ENCODE peak calls at places on chromosomes 3 and 15, in five cellular contexts. W is upper lobe of right lung; G is body of pancreas; P is activated T-helper 1 cell treated with Interleukin-2 at 50 U/mL for 16 hours; L is stimulated activated CD4-positive, alpha-beta T cell treated with anti-CD3 and anti-CD28 coated beads, Interleukin-4, amount 100 ng/mL, for 24 hours. Q is an unnamed sample.

GRCh38 chr3:127001486-127002194 is 18.7 kb downstream of the PLXNA1 start:
- DNase-seq in G (no peak), W (no peak), P (no peak), L (no peak), Q (no peak)

GRCh38 chr3:116702370-116702769 is 7.2 kb upstream of the TUSC7 start:
- DNase-seq in P (no peak), G (no peak), W (no peak), L (no peak), Q (no peak)

GRCh38 chr3:108342829-108343478 is 46.6 kb downstream of the HHLA2 start:
- DNase-seq in G (peak; percentile 16), L (no peak), W (no peak), P (no peak), Q (no peak)

GRCh38 chr15:60000113-60000823 is 3.8 kb upstream of the FOXB1 start:
- DNase-seq in P (no peak), G (no peak), L (no peak), W (no peak), Q (no peak)

GRCh38 chr3:175805825-175806224 is 946.7 kb downstream of the NAALADL2 start:
- DNase-seq in G (no peak), P (no peak), W (no peak), L (no peak), Q (no peak)

GRCh38 chr3:57274845-57275244 is 17.6 kb downstream of the ASB14 start:
- DNase-seq in P (no peak), L (no peak), W (no peak), G (no peak), Q (no peak)

GRCh38 chr3:87287025-87287424 is 10.6 kb upstream of the POU1F1 start:
- DNase-seq in L (no peak), G (no peak), W (no peak), P (no peak), Q (no peak)

GRCh38 chr3:189588061-189588817 is 43.0 kb upstream of the TP63 start:
- DNase-seq in W (no peak), P (no peak), G (no peak), L (no peak), Q (no peak)

GRCh38 chr3:112629425-112629824 is 11.5 kb downstream of the CCDC80 start:
- DNase-seq in L (peak; percentile 29), W (no peak), G (peak; percentile 39), P (no peak), Q (no peak)

GRCh38 chr3:195219351-195220045 is 51.5 kb downstream of the XXYLT1 start:
- DNase-seq in P (no peak), G (no peak), W (peak; percentile 21), L (no peak), Q (no peak)

GRCh38 chr3:127387556-127388153 is 99.8 kb upstream of the PRR20G start:
- DNase-seq in L (no peak), W (peak; percentile 51), G (no peak), P (no peak), Q (no peak)

GRCh38 chr3:134092231-134092701 is 62.5 kb upstream of the SLCO2A1 start:
- DNase-seq in G (no peak), L (no peak), P (no peak), W (no peak), Q (no peak)

GRCh38 chr3:170506556-170506955 is 79.3 kb downstream of the SLC7A14 start:
- DNase-seq in G (no peak), L (no peak), W (no peak), P (no peak), Q (no peak)

GRCh38 chr15:74317820-74318375 is 49.5 kb downstream of the CYP11A1 start:
- DNase-seq in W (no peak), L (no peak), G (peak; percentile 57), P (no peak), Q (no peak)

GRCh38 chr15:99433026-99433756 is 132.6 kb upstream of the MEF2A start:
- DNase-seq in W (peak; percentile 81), G (no peak), L (no peak), P (no peak), Q (no peak)

GRCh38 chr3:15513810-15514662 is 7.5 kb downstream of the COLQ start:
- DNase-seq in L (no peak), G (no peak), W (no peak), P (no peak), Q (no peak)

GRCh38 chr3:172685331-172686214 is 25.3 kb downstream of the NCEH1 start:
- DNase-seq in P (no peak), G (no peak), W (no peak), L (no peak), Q (no peak)

GRCh38 chr15:62886431-62887071 is 156.0 kb upstream of the TPM1 start:
- DNase-seq in P (no peak), G (no peak), L (no peak), W (no peak), Q (no peak)

GRCh38 chr3:81302045-81302444 is 459.4 kb downstream of the GBE1 start:
- DNase-seq in G (peak; percentile 39), W (no peak), P (no peak), L (peak; percentile 7), Q (peak; percentile 18)

GRCh38 chr3:78529601-78530000 is 1238.2 kb downstream of the ROBO1 start:
- DNase-seq in P (no peak), L (no peak), G (no peak), W (no peak), Q (no peak)

GRCh38 chr3:52128118-52128683 is 26.0 kb downstream of the POC1A start:
- DNase-seq in P (no peak), G (no peak), L (no peak), W (no peak), Q (no peak)

GRCh38 chr15:82709081-82709420 is 624 bp downstream of the AP3B2 start:
- DNase-seq in G (no peak), L (no peak), P (no peak), W (no peak), Q (no peak)

GRCh38 chr3:135860761-135861160 is 104.8 kb upstream of the PPP2R3A start:
- DNase-seq in W (no peak), L (no peak), P (no peak), G (no peak), Q (no peak)

GRCh38 chr15:72272997-72273352 is 621 bp upstream of the PARP6 start:
- DNase-seq in P (no peak), W (no peak), L (no peak), G (no peak), Q (no peak)

GRCh38 chr3:172074578-172074977 is 35.2 kb downstream of the FNDC3B start:
- DNase-seq in L (no peak), W (no peak), G (peak; percentile 33), P (no peak), Q (no peak)

GRCh38 chr15:48643776-48644497 is 1.6 kb downstream of the FBN1 start:
- DNase-seq in W (no peak), L (no peak), P (no peak), G (no peak), Q (no peak)

GRCh38 chr3:174863488-174863887 is 4.4 kb downstream of the NAALADL2 start:
- DNase-seq in G (no peak), L (no peak), P (no peak), W (no peak), Q (no peak)

GRCh38 chr3:65734792-65735191 is 303.9 kb downstream of the MAGI1 start:
- DNase-seq in L (no peak), G (no peak), W (no peak), P (no peak), Q (no peak)